ENCODE peak calls at places on chromosomes 6 and 20, in ten cellular contexts. K is astrocyte of the spinal cord, H is kidney, D is GM12865, I is cardiac fibroblast, E is lower lobe of right lung, Z is body of pancreas, V is astrocyte, R is psoas muscle, N is esophagus squamous epithelium. B is an unnamed sample.

GRCh38 chr6:42846505-42846904 is 32.9 kb upstream of the RPL7L1 start:
- DNase-seq in R (no peak), K (no peak), D (no peak), N (no peak), I (no peak), E (no peak), V (no peak), H (no peak), Z (no peak), B (no peak)

GRCh38 chr6:40369891-40370290 is 217.3 kb downstream of the LRFN2 start:
- DNase-seq in N (no peak), R (no peak), K (no peak), E (no peak), Z (no peak), V (no peak), I (no peak), H (no peak), D (no peak), B (no peak)

GRCh38 chr20:22536141-22536828 is 48.1 kb downstream of the FOXA2 start:
- DNase-seq in R (no peak), N (no peak), H (no peak), V (no peak), D (no peak), Z (no peak), K (no peak), E (no peak), I (no peak), B (no peak)

GRCh38 chr6:144999127-144999526 is 714.0 kb downstream of the UTRN start:
- DNase-seq in H (no peak), R (no peak), K (no peak), I (no peak), N (no peak), Z (no peak), V (no peak), D (no peak), E (no peak), B (peak; percentile 17)

GRCh38 chr20:59811681-59812171 is 121.7 kb downstream of the SYCP2 start:
- DNase-seq in N (no peak), K (no peak), V (no peak), E (no peak), H (peak; percentile 44), R (no peak), Z (no peak), D (no peak), I (no peak), B (no peak)

GRCh38 chr6:41073968-41074691 is 1.4 kb downstream of the NFYA start:
- DNase-seq in D (peak; percentile 38), Z (no peak), H (no peak), R (no peak), V (peak; percentile 35), I (peak; percentile 34), E (no peak), N (no peak), K (peak; percentile 31), B (peak; percentile 76)

GRCh38 chr20:23928788-23929187 is 49.2 kb upstream of the CST5 start:
- DNase-seq in V (no peak), Z (no peak), N (no peak), E (no peak), H (no peak), I (no peak), D (peak; percentile 4), K (no peak), R (no peak), B (no peak)

GRCh38 chr20:2327620-2328555 is 32.1 kb downstream of the TGM3 start:
- DNase-seq in Z (no peak), N (no peak), V (no peak), D (no peak), K (no peak), I (no peak), H (no peak), E (no peak), R (no peak), B (no peak)

GRCh38 chr20:34109442-34109841 is 2.6 kb downstream of the EIF2S2 start:
- DNase-seq in R (no peak), V (no peak), H (no peak), E (no peak), I (no peak), N (no peak), D (no peak), K (no peak), Z (no peak), B (no peak)

GRCh38 chr20:34110025-34111013 is 1.7 kb downstream of the EIF2S2 start:
- DNase-seq in Z (no peak), R (no peak), K (peak; percentile 22), D (peak; percentile 54), I (peak; percentile 38), N (no peak), E (no peak), V (no peak), H (no peak), B (peak; percentile 40)

GRCh38 chr20:34111057-34111711 is 859 bp downstream of the EIF2S2 start:
- DNase-seq in H (no peak), E (no peak), D (no peak), V (peak; percentile 71), R (no peak), Z (peak; percentile 20), N (no peak), K (peak; percentile 52), I (peak; percentile 87), B (peak; percentile 70)

GRCh38 chr20:34112600-34113061 is 588 bp upstream of the EIF2S2 start:
- DNase-seq in N (no peak), E (no peak), K (no peak), Z (peak; percentile 37), R (peak; percentile 68), I (peak; percentile 65), D (peak; percentile 45), V (peak; percentile 22), H (peak; percentile 67), B (peak; percentile 40)

DNA sequence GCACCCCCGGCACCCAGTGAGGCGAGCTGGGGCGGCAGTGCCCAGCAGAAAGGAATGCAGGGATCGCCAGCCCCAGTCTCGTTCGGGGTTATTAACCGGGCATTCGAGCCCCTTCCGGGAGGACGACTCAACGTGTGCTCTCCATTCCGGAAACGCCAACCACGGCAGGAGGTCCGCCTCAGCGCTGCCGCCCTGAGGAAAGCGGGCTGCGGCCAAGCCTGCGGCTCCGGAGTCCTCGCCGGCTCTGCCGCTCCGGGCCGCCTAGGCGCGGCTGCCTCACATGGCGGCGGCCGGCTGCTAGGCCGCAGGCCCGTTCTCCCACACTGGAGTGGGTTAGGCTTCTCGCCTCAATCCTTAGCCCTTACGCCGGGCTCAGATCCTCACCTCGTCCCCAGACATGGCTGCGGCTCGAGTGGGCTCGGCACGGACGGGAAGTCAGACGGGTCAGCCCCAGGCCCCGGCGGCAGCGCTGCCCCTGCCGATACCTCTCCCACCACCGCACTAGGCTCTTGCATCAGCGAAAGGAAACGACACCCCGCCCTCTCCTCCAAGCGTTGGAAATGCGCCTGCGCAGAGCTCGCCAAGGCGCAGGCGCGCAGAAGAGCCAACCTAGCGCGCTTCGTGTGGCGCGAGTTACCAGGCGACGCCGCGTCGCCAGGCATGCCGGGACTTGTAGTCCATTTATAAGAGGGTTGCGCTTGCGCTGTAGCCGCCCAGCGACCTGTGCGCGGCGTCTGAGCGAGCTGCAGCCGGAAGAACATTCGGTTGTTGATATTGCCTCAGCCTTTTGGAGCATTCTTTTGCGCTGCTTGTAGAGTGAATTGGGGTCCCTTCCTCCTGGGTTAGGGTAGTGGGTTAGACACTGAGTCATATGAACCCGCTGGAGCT is at the start of gene EIF2S2:
- DNase-seq in V (peak; percentile 91), N (peak; percentile 84), Z (peak; percentile 98), D (peak; percentile 100), K (peak; percentile 100), E (peak; percentile 98), H (peak; percentile 99), I (peak; percentile 99), R (peak; percentile 98), B (peak; percentile 98)
- TF ChIP-seq CTCF in V (no peak), N (no peak), Z (no peak), D (no peak), K (no peak), E (no peak), H (no peak), I (no peak), R (no peak), B (no peak)

GRCh38 chr6:5937936-5938706 is 68.6 kb downstream of the NRN1 start:
- DNase-seq in N (no peak), R (no peak), K (no peak), E (no peak), Z (no peak), V (no peak), H (no peak), D (no peak), I (no peak), B (no peak)

GRCh38 chr6:5937516-5937915 is 69.2 kb downstream of the NRN1 start:
- DNase-seq in D (no peak), K (no peak), V (no peak), Z (no peak), I (no peak), R (no peak), N (no peak), H (no peak), E (no peak), B (peak; percentile 15)

GRCh38 chr6:5936140-5936539 is 70.6 kb downstream of the NRN1 start:
- DNase-seq in H (no peak), Z (no peak), R (no peak), D (no peak), E (no peak), I (no peak), V (peak; percentile 70), N (no peak), K (no peak), B (no peak)

GRCh38 chr6:5938934-5939333 is 67.8 kb downstream of the NRN1 start:
- DNase-seq in R (no peak), Z (no peak), D (no peak), E (no peak), I (no peak), K (no peak), V (no peak), H (no peak), N (no peak), B (no peak)

GRCh38 chr6:5936611-5937010 is 70.1 kb downstream of the NRN1 start:
- DNase-seq in V (peak; percentile 73), N (no peak), E (no peak), R (no peak), Z (no peak), K (no peak), H (no peak), I (no peak), D (no peak), B (peak; percentile 12)
- H3K4me3 ChIP-seq in V (peak overlapping the region; percentile 23), N (no peak overlapping the region), E (no peak overlapping the region), R (no peak overlapping the region), Z (no peak overlapping the region), K (no peak overlapping the region), H (no peak overlapping the region), I (no peak overlapping the region), D (no peak overlapping the region), B (no peak overlapping the region)

GRCh38 chr20:54476336-54476928 is 1.0 kb downstream of the DOK5 start:
- DNase-seq in Z (no peak), K (no peak), H (no peak), I (no peak), V (no peak), R (no peak), E (no peak), N (no peak), D (no peak), B (no peak)

GRCh38 chr20:54481442-54481841 is 6.0 kb downstream of the DOK5 start:
- DNase-seq in V (no peak), N (no peak), E (no peak), I (no peak), D (no peak), R (no peak), Z (no peak), H (no peak), K (no peak), B (no peak)

GRCh38 chr20:54477556-54477955 is 2.2 kb downstream of the DOK5 start:
- DNase-seq in I (no peak), D (no peak), N (no peak), R (no peak), Z (no peak), V (peak; percentile 43), E (no peak), K (no peak), H (no peak), B (peak; percentile 51)

GRCh38 chr20:54477134-54477533 is 1.7 kb downstream of the DOK5 start:
- DNase-seq in Z (no peak), K (no peak), H (no peak), R (no peak), V (no peak), D (no peak), N (no peak), E (no peak), I (no peak), B (no peak)

DNA sequence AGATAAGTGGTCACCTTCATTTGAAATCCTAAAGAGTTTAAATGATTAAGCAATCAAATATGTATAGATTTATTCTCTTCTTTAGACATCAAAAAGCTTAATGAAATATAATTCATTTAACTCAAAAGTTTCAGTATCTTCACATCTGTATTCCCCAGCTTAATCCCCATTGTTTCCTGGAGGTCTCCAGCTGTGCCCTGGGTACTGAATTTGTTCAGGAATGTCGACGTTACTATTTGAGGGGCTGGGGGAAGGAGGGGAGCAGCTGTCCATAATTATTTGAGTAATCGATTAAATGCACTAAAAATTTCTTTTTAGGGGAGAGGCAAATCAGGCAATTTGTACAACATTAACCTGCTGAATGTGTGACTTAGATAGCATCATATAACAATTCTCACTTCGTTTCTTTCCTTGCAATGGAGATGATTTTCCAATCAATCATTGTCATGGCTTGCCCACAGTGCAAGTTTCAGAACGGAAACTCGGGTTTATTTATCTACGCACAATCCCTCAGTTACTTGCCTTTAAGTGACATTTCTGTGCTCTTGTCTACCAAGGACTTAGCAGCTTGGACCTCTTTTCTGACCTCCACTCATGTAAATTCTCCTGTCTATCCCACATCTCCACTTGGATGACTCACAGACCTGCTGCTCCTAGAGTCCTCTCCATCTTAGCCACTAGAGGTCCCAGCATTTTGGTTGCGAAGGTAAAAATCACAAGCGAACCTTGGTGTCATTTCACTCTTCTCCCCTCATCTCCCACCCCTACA is 3.9 kb downstream of the DOK5 start:
- DNase-seq in I (no peak), V (peak; percentile 30), K (no peak), Z (no peak), N (no peak), R (no peak), H (no peak), E (no peak), D (no peak), B (peak; percentile 11)
- TF ChIP-seq CTCF in I (peak; percentile 23), V (peak; percentile 31), K (peak; percentile 31), Z (no peak), N (no peak), R (no peak), H (peak; percentile 8), E (no peak), D (peak; percentile 8), B (peak; percentile 30)

GRCh38 chr6:104531591-104531990 is 328.1 kb downstream of the HACE1 start:
- DNase-seq in H (no peak), I (no peak), E (no peak), K (no peak), N (no peak), Z (no peak), R (no peak), V (no peak), D (no peak), B (no peak)
- H3K4me3 ChIP-seq in H (no peak overlapping the region), I (no peak overlapping the region), E (no peak overlapping the region), K (no peak overlapping the region), N (no peak overlapping the region), Z (no peak overlapping the region), R (no peak overlapping the region), V (no peak overlapping the region), D (no peak overlapping the region), B (no peak overlapping the region)

B was measured in fibroblast of mammary gland.